ENCODE peak calls at places on chromosomes 4 and X, in six cellular contexts. X, M, W, E, R and F are unnamed samples.

GRCh38 chr4:879730-880079 is 52.4 kb downstream of the GAK start:
- DNase-seq in R (no peak), W (no peak), E (no peak), M (no peak), X (no peak), F (peak)

GRCh38 chr4:39204543-39204942 is 22.2 kb downstream of the WDR19 start:
- DNase-seq in W (no peak), E (no peak), X (no peak), M (no peak), R (no peak), F (no peak)

GRCh38 chr4:112516401-112517066 is 554 bp upstream of the NEUROG2 start:
- DNase-seq in W (no peak), E (peak), R (peak), X (no peak), M (peak), F (peak)

GRCh38 chrX:16603822-16604221 is 46.1 kb upstream of the S100G start:
- DNase-seq in R (no peak), W (peak), E (no peak), X (no peak), M (no peak), F (peak)

GRCh38 chr4:76607266-76607799 is 172.3 kb downstream of the SHROOM3 start:
- DNase-seq in X (no peak), M (no peak), E (peak), W (no peak), R (no peak), F (peak)

GRCh38 chr4:147846318-147847135 is 114.6 kb downstream of the ARHGAP10 start:
- DNase-seq in X (no peak), W (no peak), R (no peak), E (no peak), M (no peak), F (peak)

GRCh38 chr4:185966997-185967775 is 101.8 kb upstream of the TLR3 start:
- DNase-seq in M (no peak), R (no peak), X (no peak), W (no peak), E (no peak), F (no peak)

GRCh38 chrX:118971552-118971951 is 2.9 kb upstream of the LONRF3 start:
- DNase-seq in M (no peak), E (peak), X (no peak), W (no peak), R (no peak), F (no peak)

GRCh38 chr4:106316773-106317409 is 541 bp downstream of the AIMP1 start:
- DNase-seq in R (peak), W (no peak), X (no peak), M (peak), E (no peak), F (peak)

GRCh38 chr4:78409612-78410202 is 141.9 kb upstream of the ANXA3 start:
- DNase-seq in W (no peak), R (no peak), M (no peak), E (no peak), X (no peak), F (no peak)

GRCh38 chr4:82811838-82812672 is 13.5 kb upstream of the SCD5 start:
- DNase-seq in M (no peak), E (peak), W (no peak), R (no peak), X (no peak), F (no peak)

GRCh38 chr4:123621072-123621705 is 224.6 kb downstream of the SPRY1 start:
- DNase-seq in M (no peak), R (no peak), E (no peak), W (no peak), X (no peak), F (no peak)

GRCh38 chr4:129806986-129807385 is 711.0 kb downstream of the C4orf33 start:
- DNase-seq in R (no peak), E (no peak), X (no peak), W (no peak), M (no peak), F (no peak)

GRCh38 chrX:44503550-44503949 is 39.1 kb downstream of the FUNDC1 start:
- DNase-seq in X (no peak), E (no peak), M (no peak), W (peak), R (no peak), F (no peak)

GRCh38 chr4:145352438-145353145 is 129.1 kb upstream of the SMAD1 start:
- DNase-seq in M (no peak), R (no peak), X (no peak), W (no peak), E (no peak), F (no peak)

GRCh38 chrX:136574548-136574947 is 42.5 kb downstream of the VGLL1 start:
- DNase-seq in X (no peak), E (no peak), M (peak), W (no peak), R (no peak), F (no peak)

GRCh38 chrX:150205011-150205410 is 158.1 kb upstream of the MAMLD1 start:
- DNase-seq in R (no peak), E (peak), W (no peak), X (peak), M (no peak), F (no peak)

GRCh38 chr4:138045036-138045435 is 197.1 kb downstream of the SLC7A11 start:
- DNase-seq in W (no peak), X (no peak), E (no peak), R (no peak), M (no peak), F (no peak)

GRCh38 chrX:48806088-48806487 is 4.2 kb downstream of the HDAC6 start:
- DNase-seq in R (no peak), W (no peak), E (no peak), X (no peak), M (no peak), F (peak)

GRCh38 chr4:146143888-146144287 is 31.6 kb upstream of the LSM6 start:
- DNase-seq in X (no peak), M (no peak), R (no peak), E (no peak), W (no peak), F (no peak)

GRCh38 chrX:13092455-13092941 is 48.1 kb upstream of the FAM9C start:
- DNase-seq in M (no peak), R (no peak), E (no peak), X (peak), W (peak), F (peak)

GRCh38 chrX:20320461-20321159 is 53.9 kb upstream of the RPS6KA3 start:
- DNase-seq in R (no peak), M (no peak), W (no peak), X (no peak), E (no peak), F (peak)

GRCh38 chr4:124943938-124944337 is 231.4 kb upstream of the ANKRD50 start:
- DNase-seq in R (no peak), M (no peak), X (no peak), W (no peak), E (peak), F (no peak)

GRCh38 chr4:138839574-138839973 is 176.0 kb upstream of the NOCT start:
- DNase-seq in M (peak), W (no peak), R (no peak), E (no peak), X (no peak), F (no peak)

GRCh38 chr4:41913509-41913908 is 21.7 kb upstream of the TMEM33 start:
- DNase-seq in X (no peak), M (no peak), W (no peak), R (no peak), E (no peak), F (no peak)

GRCh38 chr4:48490012-48490679 is at the start of gene ZAR1:
- DNase-seq in M (peak), R (no peak), X (no peak), E (peak), W (no peak), F (no peak)

GRCh38 chr4:6620891-6621555 is 19.5 kb upstream of the MRFAP1 start:
- DNase-seq in E (peak), R (peak), X (no peak), M (no peak), W (no peak), F (no peak)

GRCh38 chrX:134172588-134173259 is 64.3 kb upstream of the CCDC160 start:
- DNase-seq in M (peak), R (no peak), W (no peak), E (no peak), X (peak), F (no peak)

GRCh38 chr4:184163813-184164212 is 53.9 kb downstream of the ENPP6 start:
- DNase-seq in R (peak), M (peak), W (peak), E (peak), X (peak), F (peak)

GRCh38 chr4:137359691-137360315 is 172.5 kb downstream of the PCDH18 start:
- DNase-seq in E (no peak), W (no peak), X (no peak), R (no peak), M (no peak), F (no peak)

GRCh38 chr4:41602113-41602512 is 64.2 kb downstream of the LIMCH1 start:
- DNase-seq in M (no peak), X (no peak), E (no peak), W (no peak), R (no peak), F (no peak)

GRCh38 chr4:146255463-146255862 is 41.1 kb downstream of the REELD1 start:
- DNase-seq in M (no peak), X (no peak), E (no peak), R (no peak), W (no peak), F (no peak)

GRCh38 chr4:186765138-186765537 is 41.5 kb upstream of the FAT1 start:
- DNase-seq in R (peak), W (peak), X (no peak), M (no peak), E (peak), F (no peak)

GRCh38 chr4:79652232-79652631 is 244.2 kb upstream of the GK2 start:
- DNase-seq in M (no peak), X (no peak), E (no peak), W (no peak), R (no peak), F (no peak)

GRCh38 chr4:24781999-24782745 is 13.2 kb upstream of the SOD3 start:
- DNase-seq in R (no peak), X (no peak), M (peak), W (peak), E (no peak), F (no peak)

GRCh38 chrX:11460347-11460746 is 167.1 kb downstream of the AMELX start:
- DNase-seq in E (peak), M (no peak), W (no peak), R (peak), X (no peak), F (no peak)
- TF ChIP-seq CTCF in E (peak), M (peak), W (no peak), R (peak), X (no peak), F (no peak)

GRCh38 chrX:129782015-129782495 is 2.3 kb downstream of the SASH3 start:
- DNase-seq in X (no peak), E (no peak), M (no peak), W (no peak), R (no peak), F (no peak)
- H3K4me3 ChIP-seq in X (peak), E (no peak), M (no peak), W (peak), R (no peak), F (peak)

DNA sequence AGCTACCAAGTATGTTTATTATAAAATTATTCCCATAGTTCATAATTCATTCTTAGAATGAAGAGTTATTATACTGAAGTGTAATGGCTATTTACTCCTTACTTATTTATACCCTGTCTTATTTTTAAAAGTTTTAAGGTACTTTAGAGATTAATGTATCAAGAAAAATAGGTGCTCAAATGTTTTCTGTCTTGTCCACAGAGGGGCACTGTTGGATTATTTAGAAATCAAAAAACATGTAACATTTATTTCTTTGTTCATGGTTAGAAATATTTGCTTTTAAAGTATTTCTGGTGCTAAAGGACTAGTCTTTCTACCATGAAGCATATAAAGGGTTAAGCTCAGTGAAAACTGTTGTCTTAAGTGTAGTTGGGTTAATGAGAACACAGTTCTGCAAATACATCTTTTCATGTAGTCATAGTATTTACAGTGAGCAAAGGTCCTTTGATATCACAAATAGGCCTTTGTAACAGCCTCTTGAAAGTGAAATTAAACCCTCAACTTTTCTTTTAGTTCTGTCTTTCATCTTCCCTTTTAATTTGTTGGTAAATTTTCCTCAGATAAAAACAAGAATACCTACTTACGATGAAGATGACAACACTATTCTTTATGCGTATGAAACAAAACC is 7.7 kb downstream of the SCML1 start:
- DNase-seq in W (no peak), R (no peak), M (no peak), X (no peak), E (peak), F (no peak)
- TF ChIP-seq CTCF in W (no peak), R (no peak), M (peak), X (no peak), E (no peak), F (no peak)

GRCh38 chrX:52574416-52575275 is 57.8 kb upstream of the XAGE1B start:
- DNase-seq in X (no peak), W (peak), E (peak), M (peak), R (peak), F (peak)
- H3K4me3 ChIP-seq in X (no peak), W (no peak), E (no peak), M (no peak), R (no peak), F (no peak)